ENCODE peak calls at places on chromosomes 4 and X, in four cellular contexts. N is fibroblast of lung, L is brain microvascular endothelial cell, M is PC-9. A is an unnamed sample.

GRCh38 chr4:87067120-87067885 is 132.5 kb downstream of the AFF1 start:
- DNase-seq in N (peak), L (no peak), M (no peak), A (no peak)

GRCh38 chr4:54550415-54551171 is 107.2 kb upstream of the KIT start:
- DNase-seq in N (peak), M (no peak), L (peak), A (no peak)

GRCh38 chr4:173301518-173302201 is 32.5 kb downstream of the HMGB2 start:
- DNase-seq in M (no peak), L (peak), N (peak), A (no peak)

GRCh38 chr4:33494150-33494549 is 2750.2 kb downstream of the ARAP2 start:
- DNase-seq in N (peak), L (no peak), M (no peak), A (no peak)

GRCh38 chrX:103367502-103367901 is 8.8 kb upstream of the BEX3 start:
- DNase-seq in L (no peak), N (peak), M (no peak), A (no peak)

GRCh38 chr4:2407991-2408342 is 10.5 kb downstream of the ZFYVE28 start:
- DNase-seq in M (no peak), N (no peak), L (no peak), A (no peak)

GRCh38 chr4:151700566-151701316 is 60.1 kb downstream of the GATB start:
- DNase-seq in N (no peak), L (no peak), M (no peak), A (no peak)

GRCh38 chrX:21374994-21375794 is 976 bp downstream of the CNKSR2 start:
- DNase-seq in N (no peak), M (no peak), L (no peak), A (no peak)

GRCh38 chrX:39331062-39331704 is 529.9 kb downstream of the MID1IP1 start:
- DNase-seq in L (no peak), N (no peak), M (no peak), A (peak)

GRCh38 chr4:148065069-148065468 is 333.2 kb downstream of the ARHGAP10 start:
- DNase-seq in N (peak), L (peak), M (no peak), A (no peak)

GRCh38 chr4:52643846-52644245 is 15.3 kb downstream of the USP46 start:
- DNase-seq in L (peak), M (no peak), N (peak), A (no peak)

GRCh38 chr4:60619531-60620305 is 580.4 kb upstream of the ADGRL3 start:
- DNase-seq in L (peak), N (no peak), M (no peak), A (no peak)

GRCh38 chr4:7854697-7855370 is 84.8 kb downstream of the AFAP1 start:
- DNase-seq in M (peak), N (no peak), L (no peak), A (no peak)

DNA sequence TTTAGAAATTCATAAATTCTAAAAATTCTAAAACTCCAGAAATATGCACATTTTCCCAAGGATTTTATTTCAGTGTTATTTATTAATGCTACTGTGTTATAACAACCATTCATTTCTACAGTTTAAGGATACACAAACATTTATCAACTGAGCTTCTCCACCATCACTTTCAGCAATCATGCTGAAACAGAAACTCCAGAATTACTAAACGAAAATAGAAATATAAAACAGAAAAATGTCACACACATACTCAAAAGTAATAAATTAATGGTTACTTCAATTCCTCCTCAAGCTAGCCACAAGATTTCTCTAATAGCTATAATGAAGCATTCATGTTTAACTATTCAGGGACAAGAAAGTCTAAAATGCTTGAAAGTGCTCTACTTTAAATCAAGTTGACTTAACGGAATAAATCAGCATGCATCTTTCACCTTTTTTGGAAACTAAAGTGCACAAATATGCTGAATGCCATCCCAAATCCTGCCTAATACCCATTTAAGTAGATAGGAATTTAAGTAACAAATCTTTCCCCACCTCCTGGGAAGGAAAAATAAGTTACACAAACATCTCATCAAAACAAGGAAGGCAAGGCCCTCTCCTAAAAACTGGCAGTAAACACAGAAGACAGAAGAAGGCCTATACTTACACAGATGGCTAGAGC is 563 bp downstream of the FAM13A start:
- DNase-seq in N (no peak), L (no peak), M (no peak), A (no peak)
- H3K4me3 ChIP-seq in N (peak), L (peak), M (peak), A (peak)

GRCh38 chrX:2485460-2485753 is 15.4 kb downstream of the DHRSX start:
- DNase-seq in M (no peak), N (peak), L (no peak), A (no peak)
- H3K27ac ChIP-seq in M (no peak), N (peak), L (peak), A (no peak)

GRCh38 chr4:14816592-14817273 is 185.5 kb upstream of the CPEB2 start:
- DNase-seq in M (no peak), L (no peak), N (no peak), A (no peak)
- H3K4me3 ChIP-seq in M (no peak), L (no peak), N (no peak), A (no peak)

GRCh38 chr4:6343950-6344408 is 74.3 kb downstream of the WFS1 start:
- DNase-seq in N (peak), M (peak), L (peak), A (peak)
- H3K27ac ChIP-seq in N (no peak), M (peak), L (no peak), A (no peak)

GRCh38 chrX:118117069-118117405 is 427 bp upstream of the KLHL13 start:
- DNase-seq in L (peak), N (no peak), M (no peak), A (peak)
- H3K4me3 ChIP-seq in L (peak), N (peak), M (no peak), A (peak)

GRCh38 chr4:169348541-169348940 is 77.8 kb upstream of the SH3RF1 start:
- DNase-seq in L (no peak), M (no peak), N (no peak), A (no peak)
- H3K27ac ChIP-seq in L (no peak), M (no peak), N (no peak), A (no peak)

DNA sequence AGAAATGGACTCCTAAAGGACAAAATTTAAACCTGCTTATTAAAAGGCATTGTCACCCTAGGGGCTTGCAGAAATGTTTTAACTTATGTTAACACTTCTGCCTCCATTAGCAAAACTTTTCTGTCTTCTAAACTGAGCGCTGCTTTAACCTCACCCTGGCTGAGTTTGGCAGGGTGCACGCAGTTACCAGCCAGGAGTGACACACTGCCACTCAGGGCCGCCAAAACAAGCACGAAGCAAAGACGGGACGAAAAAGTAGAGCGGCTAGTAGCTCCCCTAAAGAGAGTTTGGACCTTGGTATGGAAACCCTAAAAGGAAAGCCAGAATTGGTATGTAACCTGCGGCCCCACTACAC is 23.8 kb upstream of the UVSSA start:
- DNase-seq in L (no peak), M (no peak), N (no peak), A (no peak)
- H3K4me3 ChIP-seq in L (no peak), M (no peak), N (no peak), A (no peak)

GRCh38 chr4:99834569-99834968 is 17.9 kb downstream of the DAPP1 start:
- DNase-seq in M (no peak), N (no peak), L (no peak), A (no peak)

GRCh38 chr4:99835942-99836341 is 19.3 kb downstream of the DAPP1 start:
- DNase-seq in L (no peak), M (no peak), N (no peak), A (no peak)

GRCh38 chr4:99832854-99833253 is 16.2 kb downstream of the DAPP1 start:
- DNase-seq in M (no peak), N (no peak), L (no peak), A (no peak)

GRCh38 chr4:99833766-99834165 is 17.1 kb downstream of the DAPP1 start:
- DNase-seq in N (no peak), L (no peak), M (no peak), A (no peak)

GRCh38 chr4:99832313-99832712 is 15.7 kb downstream of the DAPP1 start:
- DNase-seq in M (no peak), L (no peak), N (no peak), A (no peak)
- H3K27ac ChIP-seq in M (no peak), L (no peak), N (no peak), A (no peak)